ENCODE peak calls at places on chromosome 13, in ten cellular contexts. P is stimulated activated CD8-positive, alpha-beta memory T cell treated with anti-CD3 and anti-CD28 coated beads, Interleukin-12 subunit alpha, Interleukin-12 subunit beta, amount 100 ng/mL, for 4 hours; G is transverse colon; K is activated CD4-positive, CD25-positive, alpha-beta regulatory T cell treated with anti-CD3 and anti-CD28 coated beads, Interleukin-2, amount 50 U/mL, for 72 hours; Q is LHCN-M2; E is T-cell; W is fibroblast of lung; A is endothelial cell; B is smooth muscle cell of the brain vasculature; Z is activated T-helper 9 cell treated with anti-CD3 and anti-CD28 coated beads, Interleukin-2, amount 50 U/mL, for 16 hours. R is an unnamed sample.

GRCh38 chr13:106873810-106874209 is 305.9 kb upstream of the ARGLU1 start:
- DNase-seq in P (no peak), G (no peak), K (no peak), Q (no peak), E (no peak), W (no peak), A (no peak), B (no peak), Z (no peak), R (no peak)

GRCh38 chr13:51178456-51179074 is 43.6 kb upstream of the FAM124A start:
- DNase-seq in P (no peak), G (no peak), K (no peak), Q (no peak), E (no peak), W (no peak), A (no peak), B (no peak), Z (no peak), R (no peak)

GRCh38 chr13:62113145-62113544 is 697.5 kb upstream of the PCDH20 start:
- DNase-seq in P (no peak), G (no peak), K (no peak), Q (no peak), E (no peak), W (peak; percentile 37), A (no peak), B (no peak), Z (no peak), R (peak; percentile 23)

GRCh38 chr13:99709134-99709533 is 207.9 kb downstream of the TM9SF2 start:
- DNase-seq in P (no peak), G (no peak), K (no peak), Q (peak; percentile 6), E (no peak), W (no peak), A (no peak), B (no peak), Z (no peak), R (no peak)

GRCh38 chr13:26978081-26978860 is 193.3 kb downstream of the USP12 start:
- DNase-seq in P (no peak), G (no peak), K (no peak), Q (no peak), E (no peak), W (no peak), A (no peak), B (no peak), Z (no peak), R (no peak)

GRCh38 chr13:44274838-44275237 is 98.8 kb upstream of the SERP2 start:
- DNase-seq in P (no peak), G (no peak), K (no peak), Q (peak; percentile 62), E (no peak), W (no peak), A (no peak), B (no peak), Z (no peak), R (peak; percentile 17)

GRCh38 chr13:60646600-60646999 is 249.6 kb downstream of the TDRD3 start:
- DNase-seq in P (no peak), G (no peak), K (no peak), Q (no peak), E (no peak), W (no peak), A (no peak), B (no peak), Z (no peak), R (no peak)

GRCh38 chr13:71801781-71802180 is 65.2 kb downstream of the DACH1 start:
- DNase-seq in P (no peak), G (no peak), K (no peak), Q (no peak), E (no peak), W (no peak), A (no peak), B (no peak), Z (no peak), R (no peak)

GRCh38 chr13:75660694-75661093 is 24.6 kb downstream of the LMO7 start:
- DNase-seq in P (no peak), G (no peak), K (no peak), Q (no peak), E (no peak), W (no peak), A (no peak), B (no peak), Z (no peak), R (no peak)

GRCh38 chr13:49669735-49670309 is 21.5 kb downstream of the EBPL start:
- DNase-seq in P (no peak), G (peak; percentile 60), K (no peak), Q (peak; percentile 75), E (no peak), W (peak; percentile 63), A (peak; percentile 62), B (no peak), Z (no peak), R (peak; percentile 78)

GRCh38 chr13:78160793-78161192 is 242.2 kb upstream of the EDNRB start:
- DNase-seq in P (no peak), G (no peak), K (no peak), Q (peak; percentile 87), E (no peak), W (peak; percentile 84), A (no peak), B (no peak), Z (no peak), R (peak; percentile 66)

GRCh38 chr13:31221057-31221456 is 21.3 kb downstream of the B3GLCT start:
- DNase-seq in P (no peak), G (no peak), K (no peak), Q (no peak), E (no peak), W (no peak), A (no peak), B (no peak), Z (no peak), R (no peak)

GRCh38 chr13:110965038-110965754 is 50.3 kb upstream of the ANKRD10 start:
- DNase-seq in P (no peak), G (no peak), K (no peak), Q (peak; percentile 89), E (no peak), W (peak; percentile 83), A (no peak), B (no peak), Z (no peak), R (peak; percentile 98)

GRCh38 chr13:110907951-110908898 is 6.6 kb downstream of the ANKRD10 start:
- DNase-seq in P (no peak), G (peak; percentile 78), K (no peak), Q (peak; percentile 39), E (no peak), W (peak; percentile 88), A (no peak), B (no peak), Z (no peak), R (peak; percentile 95)

GRCh38 chr13:32917504-32917903 is 98.7 kb upstream of the KL start:
- DNase-seq in P (no peak), G (no peak), K (no peak), Q (no peak), E (no peak), W (peak; percentile 66), A (no peak), B (no peak), Z (no peak), R (peak; percentile 71)

GRCh38 chr13:59963827-59964226 is 199.9 kb downstream of the DIAPH3 start:
- DNase-seq in P (no peak), G (no peak), K (no peak), Q (no peak), E (no peak), W (no peak), A (no peak), B (no peak), Z (no peak), R (no peak)

GRCh38 chr13:29911781-29912478 is 61.5 kb upstream of the UBL3 start:
- DNase-seq in P (no peak), G (no peak), K (no peak), Q (no peak), E (no peak), W (no peak), A (no peak), B (no peak), Z (no peak), R (no peak)

GRCh38 chr13:23763328-23763727 is 125.9 kb downstream of the MIPEP start:
- DNase-seq in P (no peak), G (no peak), K (no peak), Q (no peak), E (no peak), W (no peak), A (no peak), B (no peak), Z (no peak), R (no peak)

GRCh38 chr13:21934309-21934708 is 263.4 kb downstream of the FGF9 start:
- DNase-seq in P (no peak), G (no peak), K (no peak), Q (no peak), E (no peak), W (no peak), A (no peak), B (no peak), Z (no peak), R (no peak)

R was measured in HT1080.